ENCODE peak calls at places on chromosomes 16 and 17, in ten cellular contexts. H, N, L, X, C, S, E, P, Z and J are unnamed samples.

GRCh38 chr16:81553080-81553813 is 108.6 kb downstream of the CMIP start:
- DNase-seq in H (no peak), N (no peak), L (no peak), X (no peak), C (no peak), S (no peak), E (no peak), P (peak), Z (no peak), J (no peak)

GRCh38 chr17:31650756-31651520 is 208.1 kb downstream of the COPRS start:
- DNase-seq in H (no peak), N (no peak), L (no peak), X (no peak), C (no peak), S (no peak), E (no peak), P (no peak), Z (no peak), J (no peak)

GRCh38 chr16:27526169-27526568 is 23.5 kb downstream of the GTF3C1 start:
- DNase-seq in H (peak), N (no peak), L (no peak), X (no peak), C (no peak), S (no peak), E (no peak), P (no peak), Z (no peak), J (no peak)

GRCh38 chr17:32275060-32276042 is 9.7 kb downstream of the RHBDL3 start:
- DNase-seq in H (no peak), N (no peak), L (no peak), X (no peak), C (no peak), S (peak), E (no peak), P (peak), Z (no peak), J (no peak)

GRCh38 chr17:41434313-41434895 is 6.4 kb downstream of the KRT38 start:
- DNase-seq in H (no peak), N (no peak), L (no peak), X (no peak), C (no peak), S (no peak), E (no peak), P (no peak), Z (no peak), J (no peak)

GRCh38 chr16:65509172-65509571 is 387.3 kb upstream of the CDH11 start:
- DNase-seq in H (no peak), N (no peak), L (no peak), X (no peak), C (no peak), S (no peak), E (no peak), P (no peak), Z (no peak), J (no peak)

GRCh38 chr17:80978499-80979497 is 12.8 kb upstream of the CHMP6 start:
- DNase-seq in H (no peak), N (no peak), L (no peak), X (no peak), C (no peak), S (no peak), E (no peak), P (no peak), Z (no peak), J (no peak)

GRCh38 chr17:81142301-81143199 is 22.8 kb upstream of the PVALEF start:
- DNase-seq in H (peak), N (peak), L (peak), X (peak), C (peak), S (peak), E (no peak), P (peak), Z (peak), J (peak)

GRCh38 chr17:74340470-74341023 is 14.5 kb downstream of the KIF19 start:
- DNase-seq in H (no peak), N (no peak), L (no peak), X (no peak), C (no peak), S (peak), E (no peak), P (no peak), Z (no peak), J (no peak)

GRCh38 chr16:8951447-8952280 is 12.0 kb downstream of the USP7 start:
- DNase-seq in H (no peak), N (no peak), L (no peak), X (no peak), C (no peak), S (no peak), E (no peak), P (no peak), Z (no peak), J (no peak)

GRCh38 chr17:42509409-42509808 is 26.6 kb upstream of the NAGLU start:
- DNase-seq in H (no peak), N (no peak), L (no peak), X (no peak), C (no peak), S (no peak), E (no peak), P (no peak), Z (no peak), J (no peak)

GRCh38 chr17:82036634-82037112 is 824 bp downstream of the DCXR start:
- DNase-seq in H (peak), N (no peak), L (no peak), X (no peak), C (no peak), S (no peak), E (no peak), P (no peak), Z (no peak), J (no peak)

GRCh38 chr17:62656446-62656845 is 29.0 kb downstream of the MRC2 start:
- DNase-seq in H (no peak), N (no peak), L (no peak), X (no peak), C (no peak), S (peak), E (no peak), P (no peak), Z (no peak), J (no peak)

GRCh38 chr16:89450537-89450936 is 39.8 kb downstream of the ANKRD11 start:
- DNase-seq in H (no peak), N (no peak), L (no peak), X (no peak), C (no peak), S (no peak), E (no peak), P (no peak), Z (no peak), J (no peak)

GRCh38 chr16:77788196-77789084 is at the start of gene VAT1L:
- DNase-seq in H (no peak), N (no peak), L (no peak), X (peak), C (no peak), S (peak), E (no peak), P (peak), Z (no peak), J (no peak)

GRCh38 chr17:29613371-29613837 is 9.3 kb downstream of the CORO6 start:
- DNase-seq in H (peak), N (peak), L (peak), X (peak), C (peak), S (peak), E (peak), P (peak), Z (no peak), J (peak)

GRCh38 chr17:8914554-8914953 is 47.1 kb upstream of the PIK3R6 start:
- DNase-seq in H (no peak), N (no peak), L (no peak), X (no peak), C (no peak), S (no peak), E (no peak), P (no peak), Z (no peak), J (no peak)

GRCh38 chr17:78808106-78808635 is 26.1 kb upstream of the CYTH1 start:
- DNase-seq in H (no peak), N (no peak), L (no peak), X (no peak), C (no peak), S (no peak), E (no peak), P (peak), Z (no peak), J (no peak)

GRCh38 chr17:12048843-12049473 is 28.3 kb downstream of the MAP2K4 start:
- DNase-seq in H (no peak), N (no peak), L (no peak), X (no peak), C (no peak), S (no peak), E (no peak), P (no peak), Z (no peak), J (no peak)

GRCh38 chr16:1506494-1507213 is 13.5 kb downstream of the TELO2 start:
- DNase-seq in H (no peak), N (no peak), L (no peak), X (no peak), C (no peak), S (no peak), E (no peak), P (no peak), Z (no peak), J (no peak)

GRCh38 chr16:24670623-24671454 is 58.6 kb upstream of the TNRC6A start:
- DNase-seq in H (peak), N (no peak), L (no peak), X (no peak), C (no peak), S (peak), E (no peak), P (peak), Z (peak), J (no peak)

GRCh38 chr16:31354394-31355291 is at the start of gene ITGAX:
- DNase-seq in H (peak), N (no peak), L (peak), X (peak), C (peak), S (peak), E (no peak), P (peak), Z (no peak), J (no peak)

GRCh38 chr16:23847938-23848337 is 12.2 kb downstream of the PRKCB start:
- DNase-seq in H (no peak), N (no peak), L (peak), X (no peak), C (peak), S (no peak), E (no peak), P (no peak), Z (no peak), J (no peak)

GRCh38 chr17:83084214-83084613 is 4.8 kb downstream of the METRNL start:
- DNase-seq in H (no peak), N (no peak), L (no peak), X (no peak), C (no peak), S (no peak), E (no peak), P (no peak), Z (no peak), J (no peak)

GRCh38 chr16:14501331-14502255 is 128.5 kb downstream of the PARN start:
- DNase-seq in H (peak), N (no peak), L (no peak), X (peak), C (no peak), S (peak), E (no peak), P (peak), Z (peak), J (no peak)

GRCh38 chr16:62927122-62927521 is 890.9 kb upstream of the CDH8 start:
- DNase-seq in H (no peak), N (no peak), L (no peak), X (no peak), C (no peak), S (no peak), E (no peak), P (no peak), Z (no peak), J (no peak)

GRCh38 chr17:55285340-55286301 is 20.9 kb downstream of the HLF start:
- DNase-seq in H (peak), N (no peak), L (no peak), X (peak), C (no peak), S (no peak), E (no peak), P (peak), Z (peak), J (no peak)

GRCh38 chr17:49180303-49180702 is 30.1 kb downstream of the GNGT2 start:
- DNase-seq in H (peak), N (peak), L (peak), X (peak), C (peak), S (peak), E (no peak), P (peak), Z (no peak), J (peak)

GRCh38 chr17:72657467-72658317 is 434.8 kb downstream of the SLC39A11 start:
- DNase-seq in H (no peak), N (no peak), L (no peak), X (no peak), C (no peak), S (no peak), E (no peak), P (no peak), Z (peak), J (no peak)

GRCh38 chr17:44922746-44923470 is 7.6 kb upstream of the GFAP start:
- DNase-seq in H (no peak), N (no peak), L (no peak), X (no peak), C (no peak), S (no peak), E (no peak), P (no peak), Z (no peak), J (no peak)

GRCh38 chr16:3937066-3937875 is 56.8 kb upstream of the CREBBP start:
- DNase-seq in H (no peak), N (no peak), L (no peak), X (no peak), C (no peak), S (no peak), E (no peak), P (no peak), Z (no peak), J (no peak)

GRCh38 chr16:78894872-78895271 is 705.7 kb downstream of the MAF start:
- DNase-seq in H (no peak), N (no peak), L (no peak), X (no peak), C (peak), S (no peak), E (no peak), P (no peak), Z (no peak), J (peak)

GRCh38 chr17:81735181-81736102 is 23.4 kb downstream of the SLC25A10 start:
- DNase-seq in H (peak), N (no peak), L (no peak), X (no peak), C (no peak), S (peak), E (no peak), P (peak), Z (peak), J (no peak)